ENCODE peak calls at places on chromosomes 7 and 10, in seven cellular contexts. E is GDM1, W is activated T-cell treated with anti-CD3 and anti-CD28 coated beads for 1 hour, U is GM20000, R is AG08396, D is retina, H is NCI-H1092 treated with DMSO at 0.1 percent for 48 hours. Q is an unnamed sample.

GRCh38 chr10:59012839-59013238 is 163.6 kb upstream of the PHYHIPL start:
- DNase-seq in R (no peak), D (no peak), H (peak), E (no peak), U (no peak), W (no peak), Q (no peak)

GRCh38 chr10:28593811-28594210 is 60.9 kb downstream of the WAC start:
- DNase-seq in H (no peak), W (no peak), R (no peak), E (no peak), U (no peak), D (no peak), Q (no peak)

GRCh38 chr7:129553861-129554530 is 51.7 kb downstream of the SMKR1 start:
- DNase-seq in E (no peak), D (peak), U (no peak), R (peak), H (peak), W (peak), Q (no peak)

GRCh38 chr10:12448729-12449391 is 99.5 kb downstream of the CAMK1D start:
- DNase-seq in E (peak), H (no peak), U (peak), W (peak), D (no peak), R (peak), Q (no peak)

GRCh38 chr7:42197391-42197790 is 39.6 kb downstream of the GLI3 start:
- DNase-seq in U (no peak), R (no peak), H (no peak), D (no peak), E (no peak), W (no peak), Q (no peak)

GRCh38 chr10:42790835-42791234 is 8.2 kb downstream of the BMS1 start:
- DNase-seq in D (no peak), W (no peak), U (no peak), E (no peak), H (no peak), R (no peak), Q (no peak)

GRCh38 chr10:43210556-43210955 is 56.3 kb downstream of the RASGEF1A start:
- DNase-seq in U (no peak), W (no peak), R (no peak), H (no peak), E (no peak), D (no peak), Q (peak)

GRCh38 chr7:2060701-2061100 is 172.0 kb downstream of the MAD1L1 start:
- DNase-seq in E (no peak), W (no peak), D (no peak), H (no peak), U (no peak), R (peak), Q (no peak)

GRCh38 chr7:73707045-73707631 is 12.3 kb downstream of the STX1A start:
- DNase-seq in R (no peak), D (peak), W (no peak), H (peak), E (no peak), U (no peak), Q (no peak)

GRCh38 chr7:36749282-36749960 is 25.1 kb upstream of the AOAH start:
- DNase-seq in U (no peak), D (no peak), H (no peak), R (no peak), E (no peak), W (no peak), Q (no peak)

GRCh38 chr10:96369890-96370574 is 11.2 kb upstream of the OPALIN start:
- DNase-seq in D (no peak), E (no peak), H (peak), R (no peak), U (no peak), W (no peak), Q (peak)

GRCh38 chr7:109460296-109460695 is 890.6 kb downstream of the DNAJB9 start:
- DNase-seq in U (no peak), E (no peak), D (no peak), R (no peak), H (no peak), W (no peak), Q (no peak)

GRCh38 chr7:121451367-121452073 is 55.4 kb upstream of the FAM3C start:
- DNase-seq in W (no peak), E (no peak), H (no peak), D (no peak), U (no peak), R (no peak), Q (no peak)

GRCh38 chr10:114043532-114044250 is at the start of gene ADRB1:
- DNase-seq in W (no peak), D (peak), U (peak), R (peak), E (no peak), H (peak), Q (no peak)